ENCODE peak calls at places on chromosome 13, in six cellular contexts. I is Panc1, W is suprapubic skin, V is PC-3, H is upper lobe of right lung, U is sigmoid colon. A is an unnamed sample.

GRCh38 chr13:28022848-28023518 is 34.5 kb upstream of the URAD start:
- DNase-seq in I (no peak), W (no peak), V (no peak), H (no peak), U (no peak), A (peak; percentile 32)

GRCh38 chr13:111853766-111854165 is 213.2 kb upstream of the SOX1 start:
- DNase-seq in I (no peak), W (no peak), V (no peak), H (no peak), U (no peak), A (no peak)

GRCh38 chr13:85509512-85509911 is 289.7 kb downstream of the SLITRK6 start:
- DNase-seq in I (no peak), W (no peak), V (peak; percentile 69), H (no peak), U (no peak), A (no peak)

GRCh38 chr13:78121459-78122348 is 203.1 kb upstream of the EDNRB start:
- DNase-seq in I (no peak), W (no peak), V (peak; percentile 64), H (no peak), U (no peak), A (peak; percentile 37)

GRCh38 chr13:34064456-34065205 is 246.7 kb downstream of the RFC3 start:
- DNase-seq in I (no peak), W (no peak), V (peak; percentile 22), H (no peak), U (no peak), A (no peak)

GRCh38 chr13:112892759-112893569 is 76.0 kb upstream of the MCF2L start:
- DNase-seq in I (no peak), W (no peak), V (no peak), H (no peak), U (no peak), A (no peak)

GRCh38 chr13:31072041-31072440 is 89.7 kb downstream of the HSPH1 start:
- DNase-seq in I (no peak), W (no peak), V (no peak), H (no peak), U (no peak), A (no peak)

GRCh38 chr13:43830481-43830873 is 43.7 kb upstream of the ENOX1 start:
- DNase-seq in I (no peak), W (no peak), V (peak; percentile 11), H (no peak), U (no peak), A (no peak)

GRCh38 chr13:110340812-110341444 is 33.8 kb downstream of the COL4A2 start:
- DNase-seq in I (no peak), W (no peak), V (no peak), H (peak; percentile 76), U (peak; percentile 98), A (no peak)

GRCh38 chr13:91482427-91482826 is 84.0 kb downstream of the GPC5 start:
- DNase-seq in I (no peak), W (no peak), V (no peak), H (no peak), U (no peak), A (peak; percentile 86)

GRCh38 chr13:80126382-80127068 is 214.4 kb downstream of the SPRY2 start:
- DNase-seq in I (no peak), W (no peak), V (no peak), H (no peak), U (no peak), A (no peak)

GRCh38 chr13:78608254-78608704 is 4.9 kb upstream of the POU4F1 start:
- DNase-seq in I (no peak), W (no peak), V (no peak), H (no peak), U (no peak), A (no peak)

GRCh38 chr13:106477303-106477702 is 58.2 kb downstream of the EFNB2 start:
- DNase-seq in I (no peak), W (no peak), V (peak; percentile 73), H (no peak), U (no peak), A (no peak)

GRCh38 chr13:77510156-77510555 is 25.4 kb upstream of the SCEL start:
- DNase-seq in I (no peak), W (no peak), V (no peak), H (no peak), U (no peak), A (no peak)

GRCh38 chr13:112062619-112063308 is 4.2 kb upstream of the SOX1 start:
- DNase-seq in I (no peak), W (peak; percentile 55), V (no peak), H (no peak), U (no peak), A (no peak)

GRCh38 chr13:113125506-113126264 is 3.1 kb downstream of the F10 start:
- DNase-seq in I (no peak), W (peak; percentile 29), V (no peak), H (peak; percentile 33), U (no peak), A (no peak)

GRCh38 chr13:99151516-99151915 is 49.1 kb upstream of the UBAC2 start:
- DNase-seq in I (no peak), W (no peak), V (peak; percentile 88), H (no peak), U (no peak), A (no peak)

GRCh38 chr13:50588736-50589135 is 254.8 kb downstream of the DLEU7 start:
- DNase-seq in I (no peak), W (no peak), V (no peak), H (no peak), U (no peak), A (no peak)

GRCh38 chr13:51674276-51674675 is 90.0 kb downstream of the WDFY2 start:
- DNase-seq in I (no peak), W (no peak), V (peak; percentile 88), H (peak; percentile 85), U (no peak), A (no peak)

GRCh38 chr13:52837850-52838249 is 10.6 kb downstream of the PCDH8 start:
- DNase-seq in I (no peak), W (no peak), V (no peak), H (no peak), U (no peak), A (no peak)

GRCh38 chr13:52842440-52842839 is 6.0 kb downstream of the PCDH8 start:
- DNase-seq in I (no peak), W (no peak), V (no peak), H (no peak), U (no peak), A (no peak)

GRCh38 chr13:52835071-52835793 is 13.2 kb downstream of the PCDH8 start:
- DNase-seq in I (no peak), W (no peak), V (no peak), H (no peak), U (no peak), A (no peak)

GRCh38 chr13:52840066-52840465 is 8.4 kb downstream of the PCDH8 start:
- DNase-seq in I (no peak), W (no peak), V (no peak), H (no peak), U (no peak), A (no peak)

DNA sequence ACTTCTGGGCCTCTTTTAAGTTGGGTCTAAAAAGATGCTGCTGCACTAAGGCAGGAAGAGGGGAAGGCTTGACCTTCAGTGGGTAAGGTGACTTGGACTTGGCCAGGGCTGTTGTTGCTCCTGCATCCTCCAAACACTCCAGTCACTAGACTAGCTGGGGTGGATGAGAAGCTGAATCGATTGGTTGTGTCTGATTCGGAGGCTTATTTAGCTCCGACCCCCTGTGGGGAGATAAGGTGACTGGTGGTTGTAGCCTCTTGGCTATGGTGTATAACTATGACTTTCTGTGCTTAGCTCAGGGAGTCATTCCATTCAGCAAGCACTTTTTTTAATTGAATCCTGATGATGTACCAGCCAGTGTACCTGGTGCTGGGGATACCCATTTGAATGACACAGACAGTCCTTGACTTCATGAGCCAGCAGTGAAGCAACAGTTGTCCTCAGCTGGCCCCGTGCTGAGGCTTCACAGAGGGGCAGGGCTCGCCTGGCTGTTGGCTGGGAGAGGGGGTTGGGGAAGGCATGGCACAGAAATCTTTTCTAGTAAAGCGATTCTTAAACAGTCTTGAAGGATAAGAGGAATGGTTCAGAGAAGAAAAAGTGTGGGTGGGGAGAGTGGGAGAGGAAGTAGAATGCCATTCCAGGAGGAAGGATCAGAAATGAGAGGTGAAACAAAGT is 9.9 kb downstream of the PCDH8 start:
- DNase-seq in I (no peak), W (no peak), V (no peak), H (no peak), U (no peak), A (peak; percentile 45)
- H3K9me3 ChIP-seq in I (no peaks in the 10 kb centered on the region), W (no peaks in the 10 kb centered on the region), V (no peaks in the 10 kb centered on the region), H (no peaks in the 10 kb centered on the region), U (no peaks in the 10 kb centered on the region), A (no peaks in the 10 kb centered on the region)

GRCh38 chr13:101989798-101990350 is 412.0 kb downstream of the FGF14 start:
- DNase-seq in I (no peak), W (no peak), V (no peak), H (no peak), U (no peak), A (no peak)
- H3K27ac ChIP-seq in I (no peak overlapping the region), W (peak overlapping the region; percentile 6), V (no peak overlapping the region), H (no peak overlapping the region), U (no peak overlapping the region), A (no peak overlapping the region)

GRCh38 chr13:18948012-18948663 is 233.5 kb downstream of the TUBA3C start:
- DNase-seq in I (no peak), W (no peak), V (no peak), H (peak; percentile 49), U (no peak), A (no peak)

GRCh38 chr13:18948664-18949488 is 232.7 kb downstream of the TUBA3C start:
- DNase-seq in I (no peak), W (no peak), V (no peak), H (no peak), U (no peak), A (no peak)

GRCh38 chr13:18949489-18949761 is 232.2 kb downstream of the TUBA3C start:
- DNase-seq in I (no peak), W (no peak), V (no peak), H (no peak), U (no peak), A (no peak)

GRCh38 chr13:18951412-18951811 is 230.2 kb downstream of the TUBA3C start:
- DNase-seq in I (no peak), W (no peak), V (no peak), H (peak; percentile 55), U (no peak), A (no peak)

DNA sequence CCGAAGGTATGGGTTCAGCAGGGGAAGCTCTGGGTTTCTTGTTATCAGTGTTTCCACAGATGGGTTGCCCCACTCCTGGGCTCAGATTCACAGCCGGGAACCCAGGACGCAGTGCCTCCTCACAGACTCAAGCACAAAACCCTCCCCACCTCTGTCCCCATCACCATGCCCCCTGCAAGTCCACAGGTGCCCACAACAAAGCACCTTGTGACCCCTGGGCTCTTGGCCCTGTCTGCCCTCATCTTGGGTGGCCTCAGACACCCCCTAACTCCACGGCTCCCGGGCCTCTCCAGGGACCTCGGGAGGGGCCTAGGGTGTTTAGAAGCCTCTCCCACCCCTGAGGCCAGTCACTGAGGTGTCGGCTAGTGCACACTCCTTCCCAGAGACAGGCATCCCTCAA is 231.7 kb downstream of the TUBA3C start:
- DNase-seq in I (no peak), W (no peak), V (no peak), H (peak; percentile 60), U (no peak), A (no peak)
- H3K27me3 ChIP-seq in I (no peaks in the 10 kb centered on the region), W (no peaks in the 10 kb centered on the region), V (peaks cover 3% of the 10 kb centered on the region), H (no peaks in the 10 kb centered on the region), U (no peaks in the 10 kb centered on the region), A (no peaks in the 10 kb centered on the region)

DNA sequence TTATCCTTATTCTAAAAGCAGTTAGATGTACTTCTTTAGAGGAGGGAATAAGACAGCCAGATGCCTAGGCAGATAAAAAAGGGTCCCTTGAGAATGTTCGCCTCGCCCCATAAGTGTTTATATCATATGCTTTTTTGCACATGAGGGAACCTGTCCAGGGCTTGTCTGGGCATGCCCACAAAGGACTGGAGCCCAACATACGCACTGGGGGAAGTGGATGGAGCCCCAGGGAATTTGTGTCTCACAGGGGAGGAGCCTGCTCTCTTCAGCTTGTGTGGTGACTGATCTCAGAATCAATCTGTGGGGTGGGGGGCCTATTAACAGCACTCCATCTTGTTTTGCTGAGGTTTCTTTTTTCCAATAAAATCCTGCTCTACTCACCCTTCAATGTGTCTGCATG is 22.6 kb downstream of the MED4 start:
- DNase-seq in I (no peak), W (no peak), V (no peak), H (no peak), U (no peak), A (no peak)
- H3K9me3 ChIP-seq in I (peaks cover 13% of the 10 kb centered on the region), W (peaks cover 12% of the 10 kb centered on the region), V (peaks cover 7% of the 10 kb centered on the region), H (peaks cover 24% of the 10 kb centered on the region), U (peaks cover 12% of the 10 kb centered on the region), A (peaks cover 36% of the 10 kb centered on the region)

A was measured in SJCRH30.